ENCODE peak calls at places on chromosomes 3 and 15, in eight cellular contexts. S is lower lobe of right lung, N is fibroblast of lung, H is pancreas, X is left ventricle myocardium inferior, J is IMR-90, I is ovary, C is upper lobe of right lung. K is an unnamed sample.

GRCh38 chr3:172040976-172041963 is 1.9 kb downstream of the FNDC3B start:
- DNase-seq in X (no peak), S (no peak), N (peak; percentile 55), C (peak; percentile 66), H (peak; percentile 37), J (peak; percentile 41), I (peak; percentile 50), K (peak; percentile 62)

GRCh38 chr3:13584901-13585300 is 36.0 kb downstream of the FBLN2 start:
- DNase-seq in H (no peak), S (no peak), I (no peak), J (no peak), C (no peak), N (no peak), X (no peak), K (peak; percentile 34)

GRCh38 chr15:82538961-82539689 is 1.1 kb downstream of the RPS17 start:
- DNase-seq in H (peak; percentile 27), J (no peak), I (peak; percentile 41), X (no peak), S (no peak), C (no peak), N (no peak), K (peak; percentile 9)

GRCh38 chr3:123330441-123330991 is 118.4 kb downstream of the ADCY5 start:
- DNase-seq in C (peak; percentile 61), X (peak; percentile 58), H (no peak), N (no peak), S (peak; percentile 35), I (peak; percentile 61), J (no peak), K (no peak)

GRCh38 chr15:31236184-31237041 is 90.2 kb upstream of the KLF13 start:
- DNase-seq in S (peak; percentile 64), C (peak; percentile 73), I (peak; percentile 84), X (peak; percentile 78), J (peak; percentile 94), N (peak; percentile 98), H (peak; percentile 81), K (peak; percentile 55)

GRCh38 chr15:69044899-69045298 is 30.4 kb downstream of the NOX5 start:
- DNase-seq in I (no peak), X (no peak), J (peak; percentile 69), S (no peak), C (no peak), H (no peak), N (peak; percentile 38), K (no peak)

GRCh38 chr3:177357352-177358084 is 160.2 kb upstream of the TBL1XR1 start:
- DNase-seq in I (peak; percentile 28), X (no peak), N (peak; percentile 79), S (no peak), C (no peak), J (peak; percentile 89), H (peak; percentile 42), K (no peak)

GRCh38 chr3:24004171-24004938 is 59.3 kb downstream of the NR1D2 start:
- DNase-seq in X (no peak), S (no peak), H (no peak), J (no peak), I (no peak), N (no peak), C (no peak), K (no peak)

GRCh38 chr3:112653881-112654300 is 12.9 kb upstream of the CCDC80 start:
- DNase-seq in C (no peak), X (peak; percentile 69), S (peak; percentile 46), H (no peak), N (peak; percentile 87), J (peak; percentile 98), I (peak; percentile 46), K (no peak)

GRCh38 chr15:77863491-77864105 is 213.9 kb downstream of the TBC1D2B start:
- DNase-seq in N (no peak), J (no peak), I (no peak), C (peak; percentile 47), H (no peak), X (no peak), S (no peak), K (no peak)

GRCh38 chr3:54870423-54870822 is 57.4 kb downstream of the LRTM1 start:
- DNase-seq in S (no peak), X (no peak), I (no peak), H (peak; percentile 17), J (peak; percentile 97), C (no peak), N (peak; percentile 91), K (peak; percentile 16)

GRCh38 chr3:121975702-121976302 is 46.2 kb downstream of the ILDR1 start:
- DNase-seq in X (no peak), I (no peak), H (no peak), C (no peak), N (no peak), J (no peak), S (no peak), K (no peak)

GRCh38 chr3:164577667-164578066 is 500.6 kb downstream of the SI start:
- DNase-seq in I (no peak), J (no peak), N (no peak), C (no peak), S (no peak), H (no peak), X (no peak), K (no peak)

GRCh38 chr3:164572436-164572835 is 505.9 kb downstream of the SI start:
- DNase-seq in N (no peak), X (no peak), C (no peak), J (no peak), S (no peak), I (no peak), H (no peak), K (no peak)
- H3K4me3 ChIP-seq in N (no peak overlapping the region), X (no peak overlapping the region), C (no peak overlapping the region), J (no peak overlapping the region), S (no peak overlapping the region), I (no peak overlapping the region), H (no peak overlapping the region), K (no peak overlapping the region)

DNA sequence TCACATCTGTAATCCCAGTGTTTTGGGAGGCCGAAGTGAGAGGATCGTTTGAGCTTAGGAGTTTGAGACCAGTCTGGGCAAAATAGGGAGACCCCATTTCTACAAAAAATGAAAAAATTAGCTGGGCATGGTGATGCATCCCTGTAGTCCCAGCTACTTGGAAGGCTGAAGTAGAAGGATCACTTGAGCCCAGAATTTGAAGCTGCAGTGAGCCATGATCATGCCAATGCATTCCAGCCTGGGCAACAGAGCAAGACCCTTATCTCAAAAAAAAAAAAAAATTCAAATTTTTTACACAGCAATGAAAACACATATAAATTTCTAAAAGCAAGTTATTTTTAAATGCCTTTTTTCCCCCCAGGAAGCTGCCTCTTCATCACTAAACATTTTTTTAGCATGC is 45.5 kb upstream of the IGDCC4 start:
- DNase-seq in J (no peak), I (no peak), H (no peak), C (no peak), S (no peak), N (no peak), X (no peak), K (no peak)
- H3K36me3 ChIP-seq in J (peaks cover 41% of the 10 kb centered on the region), I (no peaks in the 10 kb centered on the region), H (peaks cover 13% of the 10 kb centered on the region), C (peaks cover 95% of the 10 kb centered on the region), S (peaks cover 97% of the 10 kb centered on the region), N (no peaks in the 10 kb centered on the region), X (peaks cover 91% of the 10 kb centered on the region), K (peaks cover 26% of the 10 kb centered on the region)

GRCh38 chr3:53354945-53355498 is 7.7 kb upstream of the DCP1A start:
- DNase-seq in H (no peak), I (no peak), C (no peak), S (no peak), J (peak; percentile 37), X (no peak), N (no peak), K (no peak)

GRCh38 chr3:53346514-53346913 is 829 bp downstream of the DCP1A start:
- DNase-seq in S (no peak), J (no peak), N (peak; percentile 31), I (no peak), C (no peak), X (no peak), H (no peak), K (no peak)

GRCh38 chr3:53346922-53347260 is 452 bp downstream of the DCP1A start:
- DNase-seq in C (no peak), N (no peak), I (no peak), S (no peak), X (no peak), H (no peak), J (no peak), K (no peak)

GRCh38 chr3:53347261-53348064 is at the start of gene DCP1A:
- DNase-seq in H (peak; percentile 98), J (peak; percentile 97), C (peak; percentile 96), S (peak; percentile 95), I (peak; percentile 97), N (peak; percentile 97), X (peak; percentile 95), K (peak; percentile 97)

DNA sequence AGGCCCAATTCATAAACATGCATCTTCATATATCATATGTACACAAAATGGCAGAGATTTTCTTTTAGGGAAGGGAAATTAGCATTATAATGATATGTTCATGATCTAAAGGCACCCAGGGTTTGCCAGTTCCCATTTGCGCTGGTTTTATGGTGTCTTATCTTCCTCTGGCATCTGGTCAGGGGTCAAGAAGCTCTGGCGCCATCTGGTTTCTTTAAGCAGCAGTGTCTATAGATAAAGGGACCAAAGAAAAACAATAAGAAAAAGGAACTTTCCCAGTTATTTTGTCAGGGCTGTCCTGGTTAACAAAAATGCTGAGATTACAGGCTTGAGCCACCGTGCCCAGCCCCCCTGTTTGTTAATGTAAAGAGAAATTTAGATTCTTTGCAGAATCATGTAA is 3.3 kb upstream of the DCP1A start:
- DNase-seq in X (no peak), N (peak; percentile 58), S (no peak), J (peak; percentile 18), I (no peak), H (no peak), C (no peak), K (peak; percentile 77)
- TF ChIP-seq CTCF in X (no peak), N (peak; percentile 32), S (no peak), J (peak; percentile 37), I (no peak), H (no peak), C (peak; percentile 21), K (peak; percentile 18)

GRCh38 chr3:58570851-58571250 is 6.3 kb downstream of the FAM107A start:
- DNase-seq in H (no peak), S (no peak), X (no peak), N (no peak), J (no peak), I (no peak), C (no peak), K (no peak)

GRCh38 chr3:58574682-58575081 is 2.5 kb downstream of the FAM107A start:
- DNase-seq in I (no peak), C (no peak), S (no peak), X (no peak), J (no peak), H (no peak), N (no peak), K (no peak)

GRCh38 chr3:58573638-58574037 is 3.6 kb downstream of the FAM107A start:
- DNase-seq in N (peak; percentile 49), J (no peak), C (no peak), H (no peak), S (no peak), X (no peak), I (no peak), K (peak; percentile 36)

GRCh38 chr3:58572013-58572633 is 5.1 kb downstream of the FAM107A start:
- DNase-seq in I (no peak), N (no peak), H (no peak), C (no peak), S (no peak), X (no peak), J (no peak), K (no peak)

GRCh38 chr3:58572634-58573230 is 4.5 kb downstream of the FAM107A start:
- DNase-seq in I (no peak), S (no peak), J (no peak), H (no peak), N (no peak), C (no peak), X (no peak), K (no peak)
- H3K4me3 ChIP-seq in I (no peak overlapping the region), S (peak overlapping the region; percentile 52), J (no peak overlapping the region), H (no peak overlapping the region), N (no peak overlapping the region), C (no peak overlapping the region), X (peak overlapping the region; percentile 69), K (no peak overlapping the region)